ENCODE peak calls at places on chromosomes 12 and 14, in six cellular contexts. One of them, this sample, is unnamed. For H3K9me3, the result is how much of the 10 kb centered on the place peaks cover.

GRCh38 chr12:53868516-53868986 is 70.1 kb upstream of the HOXC13 start:
- DNase-seq in neuronal stem cell: no peak
- DNase-seq in H9: no peak
- DNase-seq in IMR-90: no peak
- DNase-seq in mesenchymal stem cell: no peak
- DNase-seq in H1: no peak
- DNase-seq in this sample: no peak

GRCh38 chr12:64080319-64081008 is 141.6 kb downstream of the KICS2 start:
- DNase-seq in neuronal stem cell: no peak
- DNase-seq in H9: no peak
- DNase-seq in IMR-90: peak
- DNase-seq in mesenchymal stem cell: peak
- DNase-seq in H1: no peak
- DNase-seq in this sample: peak

GRCh38 chr12:104226672-104227071 is 11.1 kb downstream of the TXNRD1 start:
- DNase-seq in neuronal stem cell: no peak
- DNase-seq in H9: no peak
- DNase-seq in IMR-90: peak
- DNase-seq in mesenchymal stem cell: no peak
- DNase-seq in H1: no peak
- DNase-seq in this sample: no peak

GRCh38 chr12:89040146-89040964 is 311.9 kb downstream of the DUSP6 start:
- DNase-seq in neuronal stem cell: no peak
- DNase-seq in H9: peak
- DNase-seq in IMR-90: peak
- DNase-seq in mesenchymal stem cell: no peak
- DNase-seq in H1: no peak
- DNase-seq in this sample: no peak

GRCh38 chr12:2284321-2284813 is 231.6 kb downstream of the CACNA1C start:
- DNase-seq in neuronal stem cell: no peak
- DNase-seq in H9: no peak
- DNase-seq in IMR-90: peak
- DNase-seq in mesenchymal stem cell: peak
- DNase-seq in H1: no peak
- DNase-seq in this sample: no peak

GRCh38 chr12:124293286-124294003 is 1.4 kb upstream of the RFLNA start:
- DNase-seq in neuronal stem cell: no peak
- DNase-seq in H9: no peak
- DNase-seq in IMR-90: no peak
- DNase-seq in mesenchymal stem cell: no peak
- DNase-seq in H1: no peak
- DNase-seq in this sample: peak

GRCh38 chr12:109761631-109761950 is 48.0 kb downstream of the FAM222A start:
- DNase-seq in neuronal stem cell: no peak
- DNase-seq in H9: peak
- DNase-seq in IMR-90: no peak
- DNase-seq in mesenchymal stem cell: no peak
- DNase-seq in H1: no peak
- DNase-seq in this sample: no peak

GRCh38 chr14:47207636-47208035 is 467.8 kb downstream of the MDGA2 start:
- DNase-seq in neuronal stem cell: no peak
- DNase-seq in H9: no peak
- DNase-seq in IMR-90: no peak
- DNase-seq in mesenchymal stem cell: peak
- DNase-seq in H1: no peak
- DNase-seq in this sample: no peak

GRCh38 chr14:85387181-85387580 is 142.8 kb upstream of the FLRT2 start:
- DNase-seq in neuronal stem cell: no peak
- DNase-seq in H9: no peak
- DNase-seq in IMR-90: no peak
- DNase-seq in mesenchymal stem cell: no peak
- DNase-seq in H1: no peak
- DNase-seq in this sample: no peak

GRCh38 chr14:88983755-88984154 is 159.3 kb downstream of the TTC8 start:
- DNase-seq in neuronal stem cell: no peak
- DNase-seq in H9: no peak
- DNase-seq in IMR-90: peak
- DNase-seq in mesenchymal stem cell: peak
- DNase-seq in H1: no peak
- DNase-seq in this sample: peak

GRCh38 chr12:71415336-71416231 is 24.0 kb upstream of the LGR5 start:
- DNase-seq in neuronal stem cell: peak
- DNase-seq in H9: peak
- DNase-seq in IMR-90: peak
- DNase-seq in mesenchymal stem cell: peak
- DNase-seq in H1: no peak
- DNase-seq in this sample: peak

GRCh38 chr12:132955094-132955932 is 793 bp downstream of the ZNF605 start:
- DNase-seq in neuronal stem cell: peak
- DNase-seq in H9: peak
- DNase-seq in IMR-90: peak
- DNase-seq in mesenchymal stem cell: peak
- DNase-seq in H1: no peak
- DNase-seq in this sample: peak

GRCh38 chr14:74634481-74634880 is 22.4 kb upstream of the LTBP2 start:
- DNase-seq in neuronal stem cell: no peak
- DNase-seq in H9: no peak
- DNase-seq in IMR-90: peak
- DNase-seq in mesenchymal stem cell: no peak
- DNase-seq in H1: no peak
- DNase-seq in this sample: no peak

GRCh38 chr12:123085046-123085445 is 65.8 kb downstream of the PITPNM2 start:
- DNase-seq in neuronal stem cell: no peak
- DNase-seq in H9: no peak
- DNase-seq in IMR-90: no peak
- DNase-seq in mesenchymal stem cell: no peak
- DNase-seq in H1: no peak
- DNase-seq in this sample: no peak

GRCh38 chr12:131051155-131051473 is 97.4 kb downstream of the ADGRD1 start:
- DNase-seq in neuronal stem cell: no peak
- DNase-seq in H9: no peak
- DNase-seq in IMR-90: no peak
- DNase-seq in mesenchymal stem cell: no peak
- DNase-seq in H1: no peak
- DNase-seq in this sample: no peak

GRCh38 chr14:89366580-89367448 is 50.2 kb downstream of the FOXN3 start:
- DNase-seq in neuronal stem cell: no peak
- DNase-seq in H9: no peak
- DNase-seq in IMR-90: no peak
- DNase-seq in mesenchymal stem cell: no peak
- DNase-seq in H1: no peak
- DNase-seq in this sample: no peak

GRCh38 chr14:72804653-72805180 is 89.2 kb downstream of the DPF3 start:
- DNase-seq in neuronal stem cell: no peak
- DNase-seq in H9: no peak
- DNase-seq in IMR-90: no peak
- DNase-seq in mesenchymal stem cell: no peak
- DNase-seq in H1: no peak
- DNase-seq in this sample: no peak

GRCh38 chr12:122079532-122080081 is 1.1 kb downstream of the MLXIP start:
- DNase-seq in neuronal stem cell: no peak
- DNase-seq in H9: no peak
- DNase-seq in IMR-90: no peak
- DNase-seq in mesenchymal stem cell: no peak
- DNase-seq in H1: no peak
- DNase-seq in this sample: no peak

GRCh38 chr12:53676715-53677611 is 1.1 kb upstream of the ATP5MC2 start:
- DNase-seq in neuronal stem cell: peak
- DNase-seq in H9: peak
- DNase-seq in IMR-90: peak
- DNase-seq in mesenchymal stem cell: peak
- DNase-seq in H1: no peak
- DNase-seq in this sample: no peak

GRCh38 chr14:21206753-21207684 is 51.2 kb upstream of the OR5AU1 start:
- DNase-seq in neuronal stem cell: no peak
- DNase-seq in H9: no peak
- DNase-seq in IMR-90: no peak
- DNase-seq in mesenchymal stem cell: no peak
- DNase-seq in H1: no peak
- DNase-seq in this sample: no peak

GRCh38 chr12:48787791-48788521 is 933 bp downstream of the ADCY6 start:
- DNase-seq in neuronal stem cell: no peak
- DNase-seq in H9: no peak
- DNase-seq in IMR-90: no peak
- DNase-seq in mesenchymal stem cell: no peak
- DNase-seq in H1: no peak
- DNase-seq in this sample: no peak

GRCh38 chr12:45477526-45477925 is 252.0 kb upstream of the ARID2 start:
- DNase-seq in neuronal stem cell: no peak
- DNase-seq in H9: no peak
- DNase-seq in IMR-90: no peak
- DNase-seq in mesenchymal stem cell: no peak
- DNase-seq in H1: no peak
- DNase-seq in this sample: no peak

GRCh38 chr12:20212658-20213387 is 155.5 kb upstream of the PDE3A start:
- DNase-seq in neuronal stem cell: peak
- DNase-seq in H9: peak
- DNase-seq in IMR-90: peak
- DNase-seq in mesenchymal stem cell: peak
- DNase-seq in H1: peak
- DNase-seq in this sample: peak

GRCh38 chr12:79298511-79298910 is 392.3 kb downstream of the PAWR start:
- DNase-seq in neuronal stem cell: no peak
- DNase-seq in H9: no peak
- DNase-seq in IMR-90: peak
- DNase-seq in mesenchymal stem cell: no peak
- DNase-seq in H1: no peak
- DNase-seq in this sample: no peak

GRCh38 chr14:73027546-73027945 is 640 bp upstream of the ZFYVE1 start:
- DNase-seq in neuronal stem cell: no peak
- DNase-seq in H9: no peak
- DNase-seq in IMR-90: no peak
- DNase-seq in mesenchymal stem cell: no peak
- DNase-seq in H1: no peak
- DNase-seq in this sample: no peak

GRCh38 chr14:55441286-55441685 is 870 bp upstream of the TBPL2 start:
- DNase-seq in neuronal stem cell: no peak
- DNase-seq in H9: no peak
- DNase-seq in IMR-90: no peak
- DNase-seq in mesenchymal stem cell: no peak
- DNase-seq in H1: no peak
- DNase-seq in this sample: peak

GRCh38 chr12:9065607-9065856 is 50.2 kb downstream of the A2M start:
- DNase-seq in neuronal stem cell: no peak
- DNase-seq in H9: no peak
- DNase-seq in IMR-90: no peak
- DNase-seq in mesenchymal stem cell: peak
- DNase-seq in H1: no peak
- DNase-seq in this sample: no peak
- H3K23ac ChIP-seq in neuronal stem cell: peak
- H3K23ac ChIP-seq in H9: no peak
- H3K23ac ChIP-seq in IMR-90: no peak
- H3K23ac ChIP-seq in mesenchymal stem cell: no peak
- H3K23ac ChIP-seq in H1: no peak
- H3K23ac ChIP-seq in this sample: no peak

GRCh38 chr12:12725086-12725955 is 8.2 kb downstream of the CDKN1B start:
- DNase-seq in neuronal stem cell: peak
- DNase-seq in H9: peak
- DNase-seq in IMR-90: peak
- DNase-seq in mesenchymal stem cell: peak
- DNase-seq in H1: no peak
- DNase-seq in this sample: peak
- H3K9me3 ChIP-seq in neuronal stem cell: under half
- H3K9me3 ChIP-seq in H9: under half
- H3K9me3 ChIP-seq in IMR-90: under half
- H3K9me3 ChIP-seq in mesenchymal stem cell: under half
- H3K9me3 ChIP-seq in H1: under half
- H3K9me3 ChIP-seq in this sample: under half

DNA sequence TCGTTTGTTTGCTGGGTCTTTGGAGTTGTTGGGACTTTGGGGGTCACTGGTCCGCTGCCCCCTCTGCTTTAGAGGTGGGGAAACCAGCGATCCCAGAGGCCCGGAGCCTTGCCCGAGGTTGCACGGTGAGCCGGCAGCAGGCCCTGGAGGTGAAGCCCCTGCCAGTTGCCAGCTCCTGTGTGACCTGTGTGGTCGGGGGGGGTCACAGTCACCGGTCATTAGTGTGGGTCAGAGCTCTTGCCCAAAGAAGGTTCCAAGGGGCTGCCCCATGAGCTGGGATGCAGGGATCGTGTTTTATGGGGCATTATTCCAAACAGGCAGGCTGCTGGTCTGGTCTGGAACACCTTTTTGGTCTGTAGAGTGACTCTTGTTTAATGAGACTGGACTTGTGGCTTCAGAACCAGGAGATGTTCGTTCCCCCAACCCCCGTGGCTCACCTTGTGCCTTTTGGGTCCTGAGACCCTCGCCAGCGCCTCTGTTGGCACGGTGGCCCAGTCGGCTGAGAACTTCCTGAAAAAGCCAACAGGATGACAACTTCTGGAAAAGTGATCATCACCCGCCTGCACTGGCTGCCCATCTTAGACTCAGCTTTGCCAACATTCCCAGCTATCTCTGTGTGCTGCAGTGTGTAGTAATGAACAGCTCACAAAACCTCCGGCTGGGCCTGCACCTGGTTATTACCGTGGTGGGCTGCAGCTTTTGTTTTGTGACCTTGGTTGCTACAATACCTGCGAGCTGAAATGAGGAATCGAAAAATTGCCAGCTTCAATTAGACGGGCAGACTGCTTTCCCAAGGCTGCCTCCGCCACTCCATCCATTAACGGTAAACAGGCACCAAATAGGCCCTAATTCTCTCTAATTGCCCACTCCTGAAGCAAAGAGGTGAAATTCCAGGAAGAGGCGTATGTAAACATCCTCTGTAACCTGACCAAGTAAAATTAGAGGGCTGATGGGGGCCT is 15.8 kb downstream of the MEG3 start:
- DNase-seq in neuronal stem cell: no peak
- DNase-seq in H9: no peak
- DNase-seq in IMR-90: no peak
- DNase-seq in mesenchymal stem cell: no peak
- DNase-seq in H1: no peak
- DNase-seq in this sample: no peak
- H2AK5ac ChIP-seq in neuronal stem cell: peak
- H2AK5ac ChIP-seq in H9: no peak
- H2AK5ac ChIP-seq in IMR-90: no peak
- H2AK5ac ChIP-seq in mesenchymal stem cell: no peak
- H2AK5ac ChIP-seq in H1: no peak
- H2AK5ac ChIP-seq in this sample: no peak

GRCh38 chr14:71311061-71311460 is 403.8 kb downstream of the PCNX1 start:
- DNase-seq in neuronal stem cell: no peak
- DNase-seq in H9: no peak
- DNase-seq in IMR-90: no peak
- DNase-seq in mesenchymal stem cell: no peak
- DNase-seq in H1: no peak
- DNase-seq in this sample: no peak
- H3K23ac ChIP-seq in neuronal stem cell: peak
- H3K23ac ChIP-seq in H9: no peak
- H3K23ac ChIP-seq in IMR-90: no peak
- H3K23ac ChIP-seq in mesenchymal stem cell: no peak
- H3K23ac ChIP-seq in H1: no peak
- H3K23ac ChIP-seq in this sample: no peak

DNA sequence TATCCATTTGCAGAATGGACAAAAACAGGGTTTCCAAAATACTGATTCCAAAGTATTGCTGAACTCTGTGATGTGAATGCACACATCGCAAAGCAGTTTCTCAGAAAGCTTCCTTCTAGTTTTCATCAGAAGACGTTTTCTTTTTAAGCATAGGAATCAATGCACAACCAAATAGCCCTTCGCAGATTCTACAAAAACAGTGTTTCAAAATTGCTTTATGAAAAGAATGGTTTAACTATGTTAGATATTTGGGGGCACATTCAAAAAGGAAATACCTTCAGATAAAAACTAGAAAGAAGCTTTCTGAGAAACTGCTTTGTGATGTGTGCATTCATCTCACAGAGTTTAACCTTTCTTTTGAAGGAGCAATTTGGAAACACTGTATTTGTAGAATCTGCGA is 569.7 kb downstream of the ALG10 start:
- DNase-seq in neuronal stem cell: no peak
- DNase-seq in H9: no peak
- DNase-seq in IMR-90: no peak
- DNase-seq in mesenchymal stem cell: no peak
- DNase-seq in H1: no peak
- DNase-seq in this sample: no peak
- H3K9me3 ChIP-seq in neuronal stem cell: under half
- H3K9me3 ChIP-seq in H9: half or more
- H3K9me3 ChIP-seq in IMR-90: under half
- H3K9me3 ChIP-seq in mesenchymal stem cell: half or more
- H3K9me3 ChIP-seq in H1: half or more
- H3K9me3 ChIP-seq in this sample: under half

This sample was measured in trophoblast cell.